ENCODE peak calls at places on chromosomes 5 and 9, in six cellular contexts. One of them, this sample, is unnamed.

GRCh38 chr9:121240394-121241145 is 27.4 kb upstream of the GSN start:
- DNase-seq in T-helper 2 cell: no peak
- DNase-seq in HEK293T: no peak
- DNase-seq in PC-3: no peak
- DNase-seq in AML-193: no peak
- DNase-seq in activated T-helper 1 cell treated with anti-CD3 and anti-CD28 coated beads, Interleukin-2, amount 50 U/mL, for 16 hours: no peak
- DNase-seq in this sample: no peak

GRCh38 chr5:61330341-61330878 is 1.6 kb upstream of the ZSWIM6 start:
- DNase-seq in T-helper 2 cell: no peak
- DNase-seq in HEK293T: peak
- DNase-seq in PC-3: peak
- DNase-seq in AML-193: no peak
- DNase-seq in activated T-helper 1 cell treated with anti-CD3 and anti-CD28 coated beads, Interleukin-2, amount 50 U/mL, for 16 hours: no peak
- DNase-seq in this sample: peak

GRCh38 chr5:135718151-135718550 is 116.3 kb upstream of the SLC25A48 start:
- DNase-seq in T-helper 2 cell: no peak
- DNase-seq in HEK293T: no peak
- DNase-seq in PC-3: peak
- DNase-seq in AML-193: no peak
- DNase-seq in activated T-helper 1 cell treated with anti-CD3 and anti-CD28 coated beads, Interleukin-2, amount 50 U/mL, for 16 hours: no peak
- DNase-seq in this sample: no peak

GRCh38 chr9:109923826-109924225 is 143.8 kb downstream of the PALM2AKAP2 start:
- DNase-seq in T-helper 2 cell: no peak
- DNase-seq in HEK293T: no peak
- DNase-seq in PC-3: no peak
- DNase-seq in AML-193: no peak
- DNase-seq in activated T-helper 1 cell treated with anti-CD3 and anti-CD28 coated beads, Interleukin-2, amount 50 U/mL, for 16 hours: no peak
- DNase-seq in this sample: no peak

GRCh38 chr9:133054966-133055365 is 6.8 kb upstream of the CEL start:
- DNase-seq in T-helper 2 cell: no peak
- DNase-seq in HEK293T: no peak
- DNase-seq in PC-3: no peak
- DNase-seq in AML-193: no peak
- DNase-seq in activated T-helper 1 cell treated with anti-CD3 and anti-CD28 coated beads, Interleukin-2, amount 50 U/mL, for 16 hours: no peak
- DNase-seq in this sample: no peak

GRCh38 chr9:114613919-114614318 is 2.8 kb downstream of the TMEM268 start:
- DNase-seq in T-helper 2 cell: no peak
- DNase-seq in HEK293T: no peak
- DNase-seq in PC-3: no peak
- DNase-seq in AML-193: no peak
- DNase-seq in activated T-helper 1 cell treated with anti-CD3 and anti-CD28 coated beads, Interleukin-2, amount 50 U/mL, for 16 hours: no peak
- DNase-seq in this sample: no peak

GRCh38 chr5:122435738-122436137 is 123.7 kb downstream of the SNCAIP start:
- DNase-seq in T-helper 2 cell: no peak
- DNase-seq in HEK293T: no peak
- DNase-seq in PC-3: no peak
- DNase-seq in AML-193: no peak
- DNase-seq in activated T-helper 1 cell treated with anti-CD3 and anti-CD28 coated beads, Interleukin-2, amount 50 U/mL, for 16 hours: no peak
- DNase-seq in this sample: no peak

GRCh38 chr5:62477801-62478200 is 65.2 kb downstream of the IPO11 start:
- DNase-seq in T-helper 2 cell: no peak
- DNase-seq in HEK293T: no peak
- DNase-seq in PC-3: no peak
- DNase-seq in AML-193: no peak
- DNase-seq in activated T-helper 1 cell treated with anti-CD3 and anti-CD28 coated beads, Interleukin-2, amount 50 U/mL, for 16 hours: no peak
- DNase-seq in this sample: no peak

GRCh38 chr5:100306000-100306399 is 229.2 kb upstream of the FAM174A start:
- DNase-seq in T-helper 2 cell: no peak
- DNase-seq in HEK293T: no peak
- DNase-seq in PC-3: peak
- DNase-seq in AML-193: no peak
- DNase-seq in activated T-helper 1 cell treated with anti-CD3 and anti-CD28 coated beads, Interleukin-2, amount 50 U/mL, for 16 hours: no peak
- DNase-seq in this sample: no peak

GRCh38 chr5:173198049-173198448 is 37.0 kb downstream of the NKX2-5 start:
- DNase-seq in T-helper 2 cell: no peak
- DNase-seq in HEK293T: no peak
- DNase-seq in PC-3: no peak
- DNase-seq in AML-193: no peak
- DNase-seq in activated T-helper 1 cell treated with anti-CD3 and anti-CD28 coated beads, Interleukin-2, amount 50 U/mL, for 16 hours: no peak
- DNase-seq in this sample: no peak

GRCh38 chr9:132673355-132673754 is 3.1 kb downstream of the GTF3C4 start:
- DNase-seq in T-helper 2 cell: no peak
- DNase-seq in HEK293T: peak
- DNase-seq in PC-3: peak
- DNase-seq in AML-193: peak
- DNase-seq in activated T-helper 1 cell treated with anti-CD3 and anti-CD28 coated beads, Interleukin-2, amount 50 U/mL, for 16 hours: no peak
- DNase-seq in this sample: peak

GRCh38 chr5:142576804-142577203 is 109.1 kb downstream of the FGF1 start:
- DNase-seq in T-helper 2 cell: no peak
- DNase-seq in HEK293T: no peak
- DNase-seq in PC-3: no peak
- DNase-seq in AML-193: no peak
- DNase-seq in activated T-helper 1 cell treated with anti-CD3 and anti-CD28 coated beads, Interleukin-2, amount 50 U/mL, for 16 hours: no peak
- DNase-seq in this sample: no peak

GRCh38 chr9:136695435-136695895 is 8.2 kb upstream of the AGPAT2 start:
- DNase-seq in T-helper 2 cell: no peak
- DNase-seq in HEK293T: no peak
- DNase-seq in PC-3: peak
- DNase-seq in AML-193: no peak
- DNase-seq in activated T-helper 1 cell treated with anti-CD3 and anti-CD28 coated beads, Interleukin-2, amount 50 U/mL, for 16 hours: no peak
- DNase-seq in this sample: no peak

GRCh38 chr5:108560581-108560980 is 178.7 kb upstream of the FBXL17 start:
- DNase-seq in T-helper 2 cell: no peak
- DNase-seq in HEK293T: no peak
- DNase-seq in PC-3: peak
- DNase-seq in AML-193: no peak
- DNase-seq in activated T-helper 1 cell treated with anti-CD3 and anti-CD28 coated beads, Interleukin-2, amount 50 U/mL, for 16 hours: no peak
- DNase-seq in this sample: no peak

GRCh38 chr5:121962347-121962670 is 534 bp downstream of the SRFBP1 start:
- DNase-seq in T-helper 2 cell: no peak
- DNase-seq in HEK293T: no peak
- DNase-seq in PC-3: no peak
- DNase-seq in AML-193: no peak
- DNase-seq in activated T-helper 1 cell treated with anti-CD3 and anti-CD28 coated beads, Interleukin-2, amount 50 U/mL, for 16 hours: no peak
- DNase-seq in this sample: no peak

GRCh38 chr9:128895556-128895955 is 13.6 kb downstream of the LRRC8A start:
- DNase-seq in T-helper 2 cell: no peak
- DNase-seq in HEK293T: no peak
- DNase-seq in PC-3: no peak
- DNase-seq in AML-193: no peak
- DNase-seq in activated T-helper 1 cell treated with anti-CD3 and anti-CD28 coated beads, Interleukin-2, amount 50 U/mL, for 16 hours: no peak
- DNase-seq in this sample: no peak

GRCh38 chr9:32866292-32866691 is 83.0 kb downstream of the TMEM215 start:
- DNase-seq in T-helper 2 cell: no peak
- DNase-seq in HEK293T: no peak
- DNase-seq in PC-3: no peak
- DNase-seq in AML-193: no peak
- DNase-seq in activated T-helper 1 cell treated with anti-CD3 and anti-CD28 coated beads, Interleukin-2, amount 50 U/mL, for 16 hours: no peak
- DNase-seq in this sample: no peak

GRCh38 chr5:14528926-14529325 is 52.7 kb upstream of the OTULINL start:
- DNase-seq in T-helper 2 cell: no peak
- DNase-seq in HEK293T: no peak
- DNase-seq in PC-3: no peak
- DNase-seq in AML-193: no peak
- DNase-seq in activated T-helper 1 cell treated with anti-CD3 and anti-CD28 coated beads, Interleukin-2, amount 50 U/mL, for 16 hours: no peak
- DNase-seq in this sample: no peak

GRCh38 chr5:6962256-6962655 is 249.0 kb downstream of the TENT4A start:
- DNase-seq in T-helper 2 cell: no peak
- DNase-seq in HEK293T: no peak
- DNase-seq in PC-3: peak
- DNase-seq in AML-193: no peak
- DNase-seq in activated T-helper 1 cell treated with anti-CD3 and anti-CD28 coated beads, Interleukin-2, amount 50 U/mL, for 16 hours: no peak
- DNase-seq in this sample: no peak

GRCh38 chr5:14685757-14686156 is 21.2 kb downstream of the OTULIN start:
- DNase-seq in T-helper 2 cell: no peak
- DNase-seq in HEK293T: peak
- DNase-seq in PC-3: peak
- DNase-seq in AML-193: peak
- DNase-seq in activated T-helper 1 cell treated with anti-CD3 and anti-CD28 coated beads, Interleukin-2, amount 50 U/mL, for 16 hours: no peak
- DNase-seq in this sample: peak

GRCh38 chr5:113427871-113428574 is 6.8 kb downstream of the TSSK1B start:
- DNase-seq in T-helper 2 cell: no peak
- DNase-seq in HEK293T: no peak
- DNase-seq in PC-3: no peak
- DNase-seq in AML-193: no peak
- DNase-seq in activated T-helper 1 cell treated with anti-CD3 and anti-CD28 coated beads, Interleukin-2, amount 50 U/mL, for 16 hours: no peak
- DNase-seq in this sample: no peak

GRCh38 chr5:178120661-178121357 is 7.5 kb downstream of the N4BP3 start:
- DNase-seq in T-helper 2 cell: peak
- DNase-seq in HEK293T: peak
- DNase-seq in PC-3: peak
- DNase-seq in AML-193: no peak
- DNase-seq in activated T-helper 1 cell treated with anti-CD3 and anti-CD28 coated beads, Interleukin-2, amount 50 U/mL, for 16 hours: peak
- DNase-seq in this sample: no peak

GRCh38 chr9:71524996-71525580 is 243.2 kb downstream of the CEMIP2 start:
- DNase-seq in T-helper 2 cell: no peak
- DNase-seq in HEK293T: no peak
- DNase-seq in PC-3: no peak
- DNase-seq in AML-193: no peak
- DNase-seq in activated T-helper 1 cell treated with anti-CD3 and anti-CD28 coated beads, Interleukin-2, amount 50 U/mL, for 16 hours: no peak
- DNase-seq in this sample: no peak

GRCh38 chr5:60435808-60436207 is 264.2 kb downstream of the DEPDC1B start:
- DNase-seq in T-helper 2 cell: no peak
- DNase-seq in HEK293T: no peak
- DNase-seq in PC-3: no peak
- DNase-seq in AML-193: no peak
- DNase-seq in activated T-helper 1 cell treated with anti-CD3 and anti-CD28 coated beads, Interleukin-2, amount 50 U/mL, for 16 hours: no peak
- DNase-seq in this sample: no peak

GRCh38 chr9:12817702-12818101 is 42.9 kb downstream of the LURAP1L start:
- DNase-seq in T-helper 2 cell: no peak
- DNase-seq in HEK293T: no peak
- DNase-seq in PC-3: peak
- DNase-seq in AML-193: no peak
- DNase-seq in activated T-helper 1 cell treated with anti-CD3 and anti-CD28 coated beads, Interleukin-2, amount 50 U/mL, for 16 hours: no peak
- DNase-seq in this sample: no peak

GRCh38 chr5:179967489-179967888 is 59.8 kb upstream of the TBC1D9B start:
- DNase-seq in T-helper 2 cell: no peak
- DNase-seq in HEK293T: no peak
- DNase-seq in PC-3: no peak
- DNase-seq in AML-193: no peak
- DNase-seq in activated T-helper 1 cell treated with anti-CD3 and anti-CD28 coated beads, Interleukin-2, amount 50 U/mL, for 16 hours: no peak
- DNase-seq in this sample: no peak

GRCh38 chr5:173809014-173809413 is 79.1 kb upstream of the CPEB4 start:
- DNase-seq in T-helper 2 cell: no peak
- DNase-seq in HEK293T: no peak
- DNase-seq in PC-3: no peak
- DNase-seq in AML-193: no peak
- DNase-seq in activated T-helper 1 cell treated with anti-CD3 and anti-CD28 coated beads, Interleukin-2, amount 50 U/mL, for 16 hours: no peak
- DNase-seq in this sample: no peak

GRCh38 chr9:100308965-100309564 is 43.7 kb downstream of the TEX10 start:
- DNase-seq in T-helper 2 cell: no peak
- DNase-seq in HEK293T: no peak
- DNase-seq in PC-3: no peak
- DNase-seq in AML-193: no peak
- DNase-seq in activated T-helper 1 cell treated with anti-CD3 and anti-CD28 coated beads, Interleukin-2, amount 50 U/mL, for 16 hours: no peak
- DNase-seq in this sample: no peak

GRCh38 chr5:171242521-171242920 is 66.5 kb upstream of the TLX3 start:
- DNase-seq in T-helper 2 cell: no peak
- DNase-seq in HEK293T: no peak
- DNase-seq in PC-3: no peak
- DNase-seq in AML-193: no peak
- DNase-seq in activated T-helper 1 cell treated with anti-CD3 and anti-CD28 coated beads, Interleukin-2, amount 50 U/mL, for 16 hours: no peak
- DNase-seq in this sample: no peak

GRCh38 chr5:148957591-148958202 is 105.2 kb downstream of the SH3TC2 start:
- DNase-seq in T-helper 2 cell: no peak
- DNase-seq in HEK293T: peak
- DNase-seq in PC-3: peak
- DNase-seq in AML-193: peak
- DNase-seq in activated T-helper 1 cell treated with anti-CD3 and anti-CD28 coated beads, Interleukin-2, amount 50 U/mL, for 16 hours: no peak
- DNase-seq in this sample: peak

GRCh38 chr5:124377386-124377785 is 369.1 kb downstream of the ZNF608 start:
- DNase-seq in T-helper 2 cell: no peak
- DNase-seq in HEK293T: no peak
- DNase-seq in PC-3: no peak
- DNase-seq in AML-193: no peak
- DNase-seq in activated T-helper 1 cell treated with anti-CD3 and anti-CD28 coated beads, Interleukin-2, amount 50 U/mL, for 16 hours: no peak
- DNase-seq in this sample: no peak

GRCh38 chr9:112145886-112146285 is 29.2 kb downstream of the SUSD1 start:
- DNase-seq in T-helper 2 cell: no peak
- DNase-seq in HEK293T: no peak
- DNase-seq in PC-3: peak
- DNase-seq in AML-193: no peak
- DNase-seq in activated T-helper 1 cell treated with anti-CD3 and anti-CD28 coated beads, Interleukin-2, amount 50 U/mL, for 16 hours: no peak
- DNase-seq in this sample: no peak

GRCh38 chr9:2262371-2262770 is 247.2 kb downstream of the SMARCA2 start:
- DNase-seq in T-helper 2 cell: no peak
- DNase-seq in HEK293T: no peak
- DNase-seq in PC-3: no peak
- DNase-seq in AML-193: no peak
- DNase-seq in activated T-helper 1 cell treated with anti-CD3 and anti-CD28 coated beads, Interleukin-2, amount 50 U/mL, for 16 hours: no peak
- DNase-seq in this sample: no peak